ENCODE peak calls at places on chromosome 11, in five cellular contexts. Y, G, H, C and J are unnamed samples.

GRCh38 chr11:122197055-122197987 is 81.3 kb upstream of the BLID start:
- ATAC-seq in C (no peak), Y (peak), H (no peak), G (no peak), J (peak)

GRCh38 chr11:86818466-86819282 is 18.3 kb downstream of the PRSS23 start:
- ATAC-seq in G (no peak), H (peak), C (no peak), Y (peak), J (peak)

GRCh38 chr11:47991266-47991830 is 11.0 kb downstream of the PTPRJ start:
- ATAC-seq in Y (peak), C (peak), H (no peak), G (no peak), J (no peak)

GRCh38 chr11:86765146-86765663 is 35.1 kb upstream of the PRSS23 start:
- ATAC-seq in C (no peak), G (no peak), Y (no peak), H (no peak), J (no peak)

GRCh38 chr11:33319965-33320813 is 63.0 kb downstream of the HIPK3 start:
- ATAC-seq in C (no peak), G (no peak), Y (no peak), H (peak), J (no peak)

GRCh38 chr11:90468923-90469322 is 246.1 kb upstream of the CHORDC1 start:
- ATAC-seq in C (no peak), Y (peak), G (no peak), H (no peak), J (no peak)

GRCh38 chr11:69209936-69210659 is 54.4 kb downstream of the SMIM38 start:
- ATAC-seq in H (peak), G (peak), Y (no peak), C (no peak), J (no peak)

GRCh38 chr11:74255741-74256369 is 55.6 kb downstream of the P4HA3 start:
- ATAC-seq in G (no peak), H (peak), Y (peak), C (peak), J (peak)

GRCh38 chr11:28976801-28977145 is 868.6 kb downstream of the METTL15 start:
- ATAC-seq in G (no peak), H (no peak), C (no peak), Y (no peak), J (no peak)